ENCODE peak calls at places on chromosomes 4 and X, in five cellular contexts. G is uterus, O is erythroblast, M is GM12892, H is HCT116. V is an unnamed sample.

GRCh38 chr4:183337833-183338232 is 15.6 kb upstream of the CLDN24 start:
- DNase-seq in H (no peak), M (no peak), G (no peak), O (no peak), V (no peak)

GRCh38 chr4:164876680-164877324 is at the start of gene APELA:
- DNase-seq in H (no peak), O (no peak), M (peak), G (no peak), V (no peak)

GRCh38 chrX:149120459-149120858 is 384.6 kb downstream of the IDS start:
- DNase-seq in G (no peak), H (no peak), O (no peak), M (no peak), V (no peak)

GRCh38 chr4:159232465-159233106 is 129.7 kb downstream of the RAPGEF2 start:
- DNase-seq in H (no peak), G (no peak), O (no peak), M (no peak), V (no peak)

GRCh38 chrX:44223150-44223549 is 120.3 kb downstream of the EFHC2 start:
- DNase-seq in M (no peak), G (no peak), O (no peak), H (peak), V (peak)

GRCh38 chr4:101670897-101671296 is 119.6 kb upstream of the BANK1 start:
- DNase-seq in G (no peak), M (no peak), H (no peak), O (no peak), V (no peak)

GRCh38 chr4:186829097-186829496 is 105.4 kb upstream of the FAT1 start:
- DNase-seq in G (no peak), O (no peak), M (no peak), H (no peak), V (no peak)

GRCh38 chr4:93000914-93001313 is 697.1 kb downstream of the GRID2 start:
- DNase-seq in O (no peak), M (no peak), H (no peak), G (no peak), V (no peak)

GRCh38 chr4:155832664-155833063 is 33.4 kb downstream of the ASIC5 start:
- DNase-seq in O (no peak), H (no peak), G (no peak), M (no peak), V (no peak)

GRCh38 chrX:9339603-9340569 is 125.0 kb upstream of the TBL1X start:
- DNase-seq in G (peak), M (no peak), O (peak), H (no peak), V (no peak)

GRCh38 chr4:152348670-152349069 is 187.2 kb downstream of the FBXW7 start:
- DNase-seq in O (no peak), H (no peak), G (no peak), M (no peak), V (no peak)

GRCh38 chr4:152351080-152351479 is 184.8 kb downstream of the FBXW7 start:
- DNase-seq in G (no peak), M (no peak), O (no peak), H (no peak), V (no peak)

GRCh38 chr4:152356428-152357034 is 179.4 kb downstream of the FBXW7 start:
- DNase-seq in M (no peak), H (no peak), O (peak), G (no peak), V (no peak)

GRCh38 chr4:152352215-152352614 is 183.7 kb downstream of the FBXW7 start:
- DNase-seq in M (no peak), H (no peak), O (no peak), G (no peak), V (no peak)

DNA sequence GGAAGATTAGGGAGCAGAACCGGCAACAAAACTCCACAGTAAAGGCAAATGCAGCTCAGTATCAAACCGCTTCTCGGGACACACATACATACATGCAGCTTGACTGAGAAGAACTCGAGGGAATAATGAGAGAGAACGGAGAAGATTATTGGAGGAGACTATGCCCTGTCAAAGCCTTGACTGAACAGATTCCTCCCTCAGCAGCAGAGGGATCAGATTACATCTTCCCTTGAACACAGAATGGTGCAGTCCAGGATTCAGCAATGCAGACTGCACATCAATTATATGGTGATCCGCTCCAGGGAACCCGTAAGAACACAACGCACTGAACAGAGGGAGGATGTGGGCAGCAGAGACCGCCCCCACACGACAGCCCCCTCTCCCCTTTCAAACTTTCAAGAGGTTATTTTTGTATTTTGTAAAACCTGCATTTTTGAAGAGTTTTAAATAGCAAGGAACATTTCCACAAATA is 183.2 kb downstream of the FBXW7 start:
- DNase-seq in G (peak), M (no peak), O (peak), H (peak), V (peak)
- TF ChIP-seq POLR2A in G (peak), M (no peak), O (no peak), H (no peak), V (peak)

GRCh38 chr4:113760852-113761681 is 471 bp downstream of the CAMK2D start:
- DNase-seq in O (peak), G (peak), M (peak), H (no peak), V (peak)
- TF ChIP-seq POLR2A in O (no peak), G (no peak), M (peak), H (no peak), V (peak)

GRCh38 chr4:129092636-129093172 is 635 bp downstream of the SCLT1 start:
- DNase-seq in G (no peak), H (no peak), O (peak), M (no peak), V (no peak)

GRCh38 chr4:129094347-129094746 is 1.0 kb upstream of the SCLT1 start:
- DNase-seq in M (no peak), G (no peak), O (peak), H (no peak), V (no peak)

GRCh38 chr4:129095811-129096454 is at the start of gene C4orf33:
- DNase-seq in G (peak), O (peak), M (peak), H (peak), V (peak)

GRCh38 chr4:129098578-129098977 is 2.6 kb downstream of the C4orf33 start:
- DNase-seq in H (no peak), M (no peak), O (peak), G (no peak), V (no peak)

DNA sequence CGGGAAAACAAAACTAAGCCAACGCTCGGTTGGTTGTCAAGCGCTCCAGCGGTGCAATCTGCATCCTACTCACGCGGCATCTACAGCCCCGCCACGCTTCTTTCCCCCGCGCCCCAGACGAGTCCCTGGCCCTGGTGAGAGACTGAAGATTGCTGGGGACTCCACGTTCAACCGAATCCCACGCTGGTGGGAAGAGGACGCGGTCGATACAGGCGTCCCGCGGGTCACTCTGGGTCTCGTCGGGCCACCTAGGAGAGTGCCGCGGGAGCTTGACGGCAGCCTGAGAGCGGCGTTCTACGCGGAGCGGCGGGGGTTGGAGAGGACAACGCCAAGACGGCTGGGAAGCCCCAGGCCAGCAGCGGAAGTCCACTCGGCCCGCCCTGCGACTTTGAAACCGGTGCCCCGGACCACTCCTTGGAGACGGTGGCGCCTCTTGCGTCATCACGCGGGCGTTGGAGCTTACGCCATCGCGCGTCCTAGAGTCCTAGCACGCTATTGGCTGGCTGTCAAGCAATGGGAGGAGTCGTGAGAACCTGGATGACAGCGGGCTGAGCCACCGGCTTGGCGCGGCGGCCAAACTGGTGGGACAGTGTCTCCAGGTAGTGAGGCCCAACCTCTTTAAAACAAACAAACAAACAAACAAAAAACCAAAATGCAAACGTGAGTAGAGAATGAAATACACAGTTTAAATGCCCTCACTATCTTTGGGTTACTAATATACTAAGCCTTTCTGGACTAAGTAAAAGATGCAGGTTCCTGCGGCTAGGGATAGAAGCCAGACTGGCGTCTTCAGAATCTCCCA is at the start of gene SCLT1:
- DNase-seq in H (peak), G (peak), O (peak), M (peak), V (peak)
- TF ChIP-seq POLR2A in H (peak), G (peak), O (peak), M (peak), V (peak)

GRCh38 chr4:108626056-108626455 is 5.7 kb downstream of the RPL34 start:
- DNase-seq in G (no peak), M (no peak), O (no peak), H (no peak), V (no peak)
- TF ChIP-seq POLR2A in G (no peak), M (peak), O (no peak), H (no peak), V (no peak)

GRCh38 chrX:49187028-49187394 is 838 bp upstream of the PRICKLE3 start:
- DNase-seq in G (no peak), H (no peak), M (no peak), O (no peak), V (no peak)

GRCh38 chrX:49185062-49185394 is 1.1 kb downstream of the PRICKLE3 start:
- DNase-seq in O (no peak), H (no peak), M (no peak), G (no peak), V (no peak)

GRCh38 chrX:49187526-49187925 is 1.4 kb upstream of the PRICKLE3 start:
- DNase-seq in H (no peak), G (no peak), M (no peak), O (no peak), V (no peak)

GRCh38 chrX:49184294-49185061 is 1.7 kb downstream of the PRICKLE3 start:
- DNase-seq in H (peak), G (peak), M (no peak), O (peak), V (no peak)

GRCh38 chrX:49186125-49187027 is at the start of gene PRICKLE3:
- DNase-seq in G (peak), M (peak), H (no peak), O (peak), V (no peak)
- TF ChIP-seq POLR2A in G (peak), M (peak), H (no peak), O (peak), V (peak)

GRCh38 chr4:87392183-87392582 is 1.2 kb upstream of the HSD17B11 start:
- DNase-seq in O (no peak), M (no peak), G (no peak), H (no peak), V (no peak)

GRCh38 chr4:87391783-87392054 is 731 bp upstream of the HSD17B11 start:
- DNase-seq in G (no peak), M (no peak), H (no peak), O (no peak), V (no peak)

GRCh38 chr4:87387237-87387636 is 3.8 kb downstream of the HSD17B11 start:
- DNase-seq in M (no peak), O (no peak), G (no peak), H (no peak), V (no peak)

DNA sequence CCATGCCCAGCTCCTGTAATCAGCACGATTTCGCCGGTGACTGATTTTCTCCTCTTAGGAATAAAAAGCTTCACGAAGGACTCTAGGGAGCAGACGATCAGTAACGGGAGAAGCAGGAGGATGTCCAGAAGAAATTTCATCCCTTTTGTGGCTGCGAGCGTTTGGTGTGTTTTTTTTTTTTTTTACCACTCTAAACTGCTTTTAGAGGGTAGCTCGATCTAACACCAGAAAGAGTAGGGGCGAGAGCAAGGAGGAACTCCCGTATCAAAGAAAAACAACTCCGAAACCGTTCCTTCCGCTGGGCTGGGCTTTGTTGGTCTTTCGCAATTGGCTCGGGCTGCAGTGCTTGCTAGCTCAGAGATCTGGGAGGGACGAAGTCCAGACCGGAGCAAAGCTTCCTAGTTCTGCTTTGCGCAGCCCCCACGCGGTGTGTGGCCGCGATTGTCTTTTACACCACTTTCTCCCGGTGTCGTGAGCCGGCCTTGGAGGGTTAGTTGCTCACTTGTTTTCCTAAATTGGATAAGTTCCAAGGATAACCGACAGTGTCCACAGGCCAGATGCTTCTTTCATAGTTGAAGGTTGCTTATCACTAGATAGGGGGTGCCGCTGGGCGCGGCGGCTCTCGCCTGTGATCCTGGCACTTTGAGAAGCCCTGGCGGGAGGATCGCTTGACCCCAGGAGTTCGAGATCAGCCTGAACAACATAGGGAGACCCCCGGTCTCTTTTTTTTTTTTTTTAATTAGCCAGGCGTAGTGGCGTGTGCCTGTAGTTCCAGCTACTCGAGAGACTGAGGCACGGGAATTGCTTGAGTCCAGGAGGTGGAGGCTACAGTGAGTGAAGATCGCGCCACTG is at the start of gene HSD17B11:
- DNase-seq in H (peak), O (peak), G (peak), M (peak), V (peak)
- TF ChIP-seq POLR2A in H (peak), O (peak), G (peak), M (peak), V (peak)

GRCh38 chrX:154488336-154489075 is 1.9 kb downstream of the SLC10A3 start:
- DNase-seq in M (no peak), H (no peak), O (no peak), G (no peak), V (no peak)

GRCh38 chrX:154487518-154488290 is 1.3 kb upstream of the UBL4A start:
- DNase-seq in G (no peak), M (no peak), O (no peak), H (no peak), V (no peak)

GRCh38 chrX:154486052-154486395 is 391 bp downstream of the UBL4A start:
- DNase-seq in G (no peak), O (peak), M (no peak), H (no peak), V (no peak)

GRCh38 chrX:154485150-154486051 is 1.0 kb downstream of the UBL4A start:
- DNase-seq in O (no peak), G (peak), H (no peak), M (no peak), V (no peak)

GRCh38 chrX:154486396-154487207 is at the start of gene UBL4A:
- DNase-seq in G (peak), M (peak), H (peak), O (peak), V (peak)
- TF ChIP-seq POLR2A in G (no peak), M (no peak), H (no peak), O (peak), V (peak)